ENCODE peak calls at places on chromosomes 11 and 22, in six cellular contexts. One of them, this sample, is unnamed.

GRCh38 chr11:128669491-128669890 is 24.4 kb upstream of the FLI1 start:
- DNase-seq in HCT116: no peak
- DNase-seq in colonic mucosa: no peak
- DNase-seq in Calu3: no peak
- DNase-seq in RWPE1: no peak
- DNase-seq in HFF-Myc: peak; percentile 35
- DNase-seq in this sample: peak; percentile 80

GRCh38 chr11:73114835-73115220 is 27.3 kb downstream of the FCHSD2 start:
- DNase-seq in RWPE1: no peak
- DNase-seq in Calu3: no peak
- DNase-seq in colonic mucosa: no peak
- DNase-seq in HFF-Myc: no peak
- DNase-seq in HCT116: no peak
- DNase-seq in this sample: peak; percentile 4

GRCh38 chr11:71580057-71581003 is 2.3 kb downstream of the KRTAP5-11 start:
- DNase-seq in Calu3: peak; percentile 69
- DNase-seq in HFF-Myc: peak; percentile 63
- DNase-seq in RWPE1: peak; percentile 61
- DNase-seq in HCT116: peak; percentile 48
- DNase-seq in colonic mucosa: peak; percentile 69
- DNase-seq in this sample: peak; percentile 78

GRCh38 chr22:46237453-46238158 is 12.5 kb downstream of the CDPF1 start:
- DNase-seq in colonic mucosa: no peak
- DNase-seq in HFF-Myc: no peak
- DNase-seq in HCT116: no peak
- DNase-seq in Calu3: no peak
- DNase-seq in RWPE1: no peak
- DNase-seq in this sample: no peak

GRCh38 chr11:12167098-12167999 is 57.0 kb downstream of the MICAL2 start:
- DNase-seq in Calu3: peak; percentile 71
- DNase-seq in colonic mucosa: peak; percentile 74
- DNase-seq in HCT116: peak; percentile 95
- DNase-seq in RWPE1: peak; percentile 84
- DNase-seq in HFF-Myc: peak; percentile 61
- DNase-seq in this sample: peak; percentile 93

GRCh38 chr22:45246060-45246985 is 5.6 kb upstream of the KIAA0930 start:
- DNase-seq in RWPE1: peak; percentile 83
- DNase-seq in Calu3: peak; percentile 80
- DNase-seq in HFF-Myc: peak; percentile 97
- DNase-seq in HCT116: peak; percentile 92
- DNase-seq in colonic mucosa: peak; percentile 87
- DNase-seq in this sample: peak; percentile 96

GRCh38 chr11:89184021-89184420 is 6.3 kb downstream of the TYR start:
- DNase-seq in RWPE1: no peak
- DNase-seq in HCT116: no peak
- DNase-seq in Calu3: no peak
- DNase-seq in HFF-Myc: no peak
- DNase-seq in colonic mucosa: no peak
- DNase-seq in this sample: no peak

GRCh38 chr11:63337070-63337469 is 32.5 kb upstream of the SLC22A9 start:
- DNase-seq in HFF-Myc: no peak
- DNase-seq in colonic mucosa: no peak
- DNase-seq in Calu3: no peak
- DNase-seq in HCT116: no peak
- DNase-seq in RWPE1: no peak
- DNase-seq in this sample: no peak

GRCh38 chr11:1741741-1742140 is 8.7 kb downstream of the IFITM10 start:
- DNase-seq in HCT116: no peak
- DNase-seq in HFF-Myc: no peak
- DNase-seq in Calu3: no peak
- DNase-seq in RWPE1: no peak
- DNase-seq in colonic mucosa: no peak
- DNase-seq in this sample: no peak

GRCh38 chr11:76805206-76805913 is 22.2 kb downstream of the TSKU start:
- DNase-seq in RWPE1: no peak
- DNase-seq in HFF-Myc: no peak
- DNase-seq in HCT116: no peak
- DNase-seq in colonic mucosa: peak; percentile 22
- DNase-seq in Calu3: no peak
- DNase-seq in this sample: peak; percentile 41

GRCh38 chr22:24725736-24726135 is 48.8 kb downstream of the PIWIL3 start:
- DNase-seq in HFF-Myc: no peak
- DNase-seq in colonic mucosa: no peak
- DNase-seq in HCT116: no peak
- DNase-seq in Calu3: no peak
- DNase-seq in RWPE1: no peak
- DNase-seq in this sample: no peak

GRCh38 chr22:24728790-24729637 is 45.5 kb downstream of the PIWIL3 start:
- DNase-seq in Calu3: no peak
- DNase-seq in RWPE1: no peak
- DNase-seq in HCT116: no peak
- DNase-seq in HFF-Myc: no peak
- DNase-seq in colonic mucosa: no peak
- DNase-seq in this sample: no peak

GRCh38 chr22:24726848-24727217 is 47.7 kb downstream of the PIWIL3 start:
- DNase-seq in colonic mucosa: no peak
- DNase-seq in RWPE1: no peak
- DNase-seq in Calu3: no peak
- DNase-seq in HCT116: no peak
- DNase-seq in HFF-Myc: no peak
- DNase-seq in this sample: no peak

GRCh38 chr22:24727218-24727851 is 47.2 kb downstream of the PIWIL3 start:
- DNase-seq in HFF-Myc: peak; percentile 68
- DNase-seq in HCT116: peak; percentile 72
- DNase-seq in colonic mucosa: peak; percentile 57
- DNase-seq in Calu3: peak; percentile 72
- DNase-seq in RWPE1: peak; percentile 75
- DNase-seq in this sample: peak; percentile 95

DNA sequence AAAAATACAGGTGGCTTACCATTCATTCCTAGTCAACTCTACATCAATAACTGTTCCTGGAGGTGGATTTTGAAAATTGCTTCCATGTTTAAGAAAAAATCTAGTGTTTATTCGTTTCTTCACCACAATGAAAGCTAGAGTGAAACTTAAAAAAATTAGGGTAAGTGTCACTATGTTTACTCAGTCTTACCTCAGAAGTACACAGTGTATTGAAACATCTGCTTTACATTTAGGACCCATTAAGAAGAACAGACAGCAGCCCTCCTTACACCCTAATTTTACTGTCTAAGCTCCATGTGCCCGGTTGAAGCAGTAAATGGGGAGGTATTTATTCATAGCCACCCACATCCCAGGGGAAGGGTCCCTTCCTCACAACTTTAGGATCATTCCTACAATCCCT is 51.4 kb downstream of the PIWIL3 start:
- DNase-seq in colonic mucosa: no peak
- DNase-seq in HCT116: no peak
- DNase-seq in RWPE1: no peak
- DNase-seq in Calu3: no peak
- DNase-seq in HFF-Myc: no peak
- DNase-seq in this sample: no peak
- TF ChIP-seq CTCF in colonic mucosa: no peak
- TF ChIP-seq CTCF in HCT116: no peak
- TF ChIP-seq CTCF in RWPE1: no peak
- TF ChIP-seq CTCF in Calu3: no peak
- TF ChIP-seq CTCF in HFF-Myc: no peak
- TF ChIP-seq CTCF in this sample: no peak

GRCh38 chr22:20397498-20397897 is 3.5 kb downstream of the ZNF74 start:
- DNase-seq in colonic mucosa: no peak
- DNase-seq in HCT116: no peak
- DNase-seq in RWPE1: no peak
- DNase-seq in Calu3: no peak
- DNase-seq in HFF-Myc: no peak
- DNase-seq in this sample: no peak

GRCh38 chr22:20396639-20397038 is 2.7 kb downstream of the ZNF74 start:
- DNase-seq in Calu3: no peak
- DNase-seq in colonic mucosa: no peak
- DNase-seq in RWPE1: no peak
- DNase-seq in HFF-Myc: no peak
- DNase-seq in HCT116: no peak
- DNase-seq in this sample: no peak

GRCh38 chr22:20395181-20395896 is 1.4 kb downstream of the ZNF74 start:
- DNase-seq in RWPE1: no peak
- DNase-seq in HCT116: no peak
- DNase-seq in colonic mucosa: no peak
- DNase-seq in Calu3: no peak
- DNase-seq in HFF-Myc: no peak
- DNase-seq in this sample: no peak

GRCh38 chr22:20393705-20394476 is at the start of gene ZNF74:
- DNase-seq in Calu3: peak; percentile 86
- DNase-seq in HCT116: peak; percentile 77
- DNase-seq in colonic mucosa: peak; percentile 88
- DNase-seq in RWPE1: peak; percentile 57
- DNase-seq in HFF-Myc: peak; percentile 77
- DNase-seq in this sample: peak; percentile 86

GRCh38 chr22:20395897-20396287 is 1.9 kb downstream of the ZNF74 start:
- DNase-seq in HFF-Myc: no peak
- DNase-seq in colonic mucosa: no peak
- DNase-seq in HCT116: no peak
- DNase-seq in Calu3: no peak
- DNase-seq in RWPE1: no peak
- DNase-seq in this sample: no peak
- TF ChIP-seq CTCF in HFF-Myc: no peak
- TF ChIP-seq CTCF in colonic mucosa: no peak
- TF ChIP-seq CTCF in HCT116: no peak
- TF ChIP-seq CTCF in Calu3: no peak
- TF ChIP-seq CTCF in RWPE1: no peak
- TF ChIP-seq CTCF in this sample: no peak

GRCh38 chr11:8794677-8795103 is 112.1 kb downstream of the RPL27A start:
- DNase-seq in colonic mucosa: peak; percentile 74
- DNase-seq in HFF-Myc: no peak
- DNase-seq in Calu3: peak; percentile 55
- DNase-seq in RWPE1: no peak
- DNase-seq in HCT116: peak; percentile 12
- DNase-seq in this sample: no peak
- TF ChIP-seq CTCF in colonic mucosa: peak; percentile 39
- TF ChIP-seq CTCF in HFF-Myc: peak; percentile 24
- TF ChIP-seq CTCF in Calu3: peak; percentile 62
- TF ChIP-seq CTCF in RWPE1: no peak
- TF ChIP-seq CTCF in HCT116: peak; percentile 69
- TF ChIP-seq CTCF in this sample: no peak

GRCh38 chr22:39303358-39303757 is 16.1 kb downstream of the RPL3 start:
- DNase-seq in RWPE1: no peak
- DNase-seq in HFF-Myc: no peak
- DNase-seq in Calu3: no peak
- DNase-seq in colonic mucosa: no peak
- DNase-seq in HCT116: no peak
- DNase-seq in this sample: no peak

GRCh38 chr22:39303892-39304671 is 15.3 kb downstream of the RPL3 start:
- DNase-seq in HCT116: no peak
- DNase-seq in HFF-Myc: no peak
- DNase-seq in RWPE1: no peak
- DNase-seq in Calu3: no peak
- DNase-seq in colonic mucosa: no peak
- DNase-seq in this sample: no peak

GRCh38 chr22:39308614-39309363 is 10.6 kb downstream of the RPL3 start:
- DNase-seq in HCT116: peak; percentile 92
- DNase-seq in Calu3: peak; percentile 79
- DNase-seq in colonic mucosa: no peak
- DNase-seq in HFF-Myc: peak; percentile 78
- DNase-seq in RWPE1: peak; percentile 73
- DNase-seq in this sample: peak; percentile 93

GRCh38 chr22:39309364-39309861 is 10.0 kb downstream of the RPL3 start:
- DNase-seq in HFF-Myc: no peak
- DNase-seq in Calu3: peak; percentile 57
- DNase-seq in colonic mucosa: no peak
- DNase-seq in HCT116: no peak
- DNase-seq in RWPE1: peak; percentile 74
- DNase-seq in this sample: peak; percentile 60

GRCh38 chr22:39306456-39307361 is 12.7 kb downstream of the RPL3 start:
- DNase-seq in colonic mucosa: no peak
- DNase-seq in HFF-Myc: no peak
- DNase-seq in RWPE1: no peak
- DNase-seq in HCT116: no peak
- DNase-seq in Calu3: peak; percentile 62
- DNase-seq in this sample: peak; percentile 58
- TF ChIP-seq CTCF in colonic mucosa: peak; percentile 20
- TF ChIP-seq CTCF in HFF-Myc: peak; percentile 41
- TF ChIP-seq CTCF in RWPE1: no peak
- TF ChIP-seq CTCF in HCT116: peak; percentile 53
- TF ChIP-seq CTCF in Calu3: peak; percentile 37
- TF ChIP-seq CTCF in this sample: peak; percentile 25

GRCh38 chr11:2885017-2885675 is 429 bp downstream of the CDKN1C start:
- DNase-seq in colonic mucosa: peak; percentile 65
- DNase-seq in HCT116: no peak
- DNase-seq in RWPE1: no peak
- DNase-seq in HFF-Myc: no peak
- DNase-seq in Calu3: peak; percentile 78
- DNase-seq in this sample: peak; percentile 47
- TF ChIP-seq CTCF in colonic mucosa: no peak
- TF ChIP-seq CTCF in HCT116: peak; percentile 35
- TF ChIP-seq CTCF in RWPE1: peak; percentile 63
- TF ChIP-seq CTCF in HFF-Myc: no peak
- TF ChIP-seq CTCF in Calu3: peak; percentile 29
- TF ChIP-seq CTCF in this sample: no peak

GRCh38 chr22:43228863-43229262 is 41.9 kb upstream of the TTLL12 start:
- DNase-seq in Calu3: no peak
- DNase-seq in HCT116: no peak
- DNase-seq in colonic mucosa: no peak
- DNase-seq in RWPE1: no peak
- DNase-seq in HFF-Myc: no peak
- DNase-seq in this sample: no peak

GRCh38 chr22:43227231-43227630 is 40.3 kb upstream of the TTLL12 start:
- DNase-seq in HFF-Myc: peak; percentile 11
- DNase-seq in HCT116: no peak
- DNase-seq in RWPE1: no peak
- DNase-seq in Calu3: no peak
- DNase-seq in colonic mucosa: no peak
- DNase-seq in this sample: no peak

GRCh38 chr22:43226368-43226979 is 39.5 kb upstream of the TTLL12 start:
- DNase-seq in colonic mucosa: no peak
- DNase-seq in HFF-Myc: no peak
- DNase-seq in RWPE1: peak; percentile 10
- DNase-seq in HCT116: no peak
- DNase-seq in Calu3: no peak
- DNase-seq in this sample: no peak

GRCh38 chr22:43230571-43230970 is 43.6 kb upstream of the TTLL12 start:
- DNase-seq in colonic mucosa: no peak
- DNase-seq in RWPE1: no peak
- DNase-seq in HCT116: no peak
- DNase-seq in Calu3: no peak
- DNase-seq in HFF-Myc: no peak
- DNase-seq in this sample: no peak

DNA sequence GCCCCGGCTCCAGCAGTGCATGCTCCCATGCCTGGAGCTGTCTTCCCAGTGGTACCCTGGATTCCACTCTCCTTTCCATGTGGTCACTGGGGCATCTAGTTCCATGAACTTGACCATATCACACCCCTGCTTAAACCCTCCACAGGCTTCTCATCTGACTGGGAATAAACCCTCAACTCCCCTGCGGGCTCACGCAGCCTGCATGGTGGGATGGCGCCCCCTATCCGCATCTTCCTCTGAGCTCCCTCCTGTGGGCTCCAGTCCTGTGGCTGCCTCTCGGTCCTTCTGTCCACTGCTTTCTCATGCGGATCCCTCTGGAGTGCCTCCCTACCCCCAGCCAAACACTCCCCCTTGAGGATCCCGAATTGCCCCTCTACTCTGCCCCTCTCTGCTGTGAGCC is 41.4 kb upstream of the TTLL12 start:
- DNase-seq in colonic mucosa: peak; percentile 28
- DNase-seq in RWPE1: peak; percentile 11
- DNase-seq in HCT116: peak; percentile 10
- DNase-seq in HFF-Myc: no peak
- DNase-seq in Calu3: peak; percentile 64
- DNase-seq in this sample: peak; percentile 47
- TF ChIP-seq CTCF in colonic mucosa: no peak
- TF ChIP-seq CTCF in RWPE1: no peak
- TF ChIP-seq CTCF in HCT116: peak; percentile 73
- TF ChIP-seq CTCF in HFF-Myc: peak; percentile 61
- TF ChIP-seq CTCF in Calu3: peak; percentile 43
- TF ChIP-seq CTCF in this sample: peak; percentile 34

GRCh38 chr11:66976048-66976467 is 954 bp downstream of the C11orf86 start:
- DNase-seq in Calu3: peak; percentile 58
- DNase-seq in HCT116: no peak
- DNase-seq in colonic mucosa: no peak
- DNase-seq in HFF-Myc: no peak
- DNase-seq in RWPE1: no peak
- DNase-seq in this sample: peak; percentile 35
- TF ChIP-seq CTCF in Calu3: peak; percentile 80
- TF ChIP-seq CTCF in HCT116: peak; percentile 87
- TF ChIP-seq CTCF in colonic mucosa: peak; percentile 27
- TF ChIP-seq CTCF in HFF-Myc: peak; percentile 83
- TF ChIP-seq CTCF in RWPE1: no peak
- TF ChIP-seq CTCF in this sample: peak; percentile 79